ENCODE peak calls at places on chromosomes 3 and 15, in eight cellular contexts. One of them, this sample, is unnamed.

GRCh38 chr15:89167267-89168176 is 53.9 kb downstream of the RLBP1 start:
- DNase-seq in MM.1S: peak; percentile 80
- DNase-seq in hepatocyte: peak; percentile 31
- DNase-seq in colonic mucosa: no peak
- DNase-seq in GM23338: no peak
- DNase-seq in left ventricle myocardium inferior: no peak
- DNase-seq in uterus: no peak
- DNase-seq in CD4-positive, alpha-beta memory T cell: no peak
- DNase-seq in this sample: peak; percentile 47

GRCh38 chr3:143327388-143327787 is 207.8 kb downstream of the CHST2 start:
- DNase-seq in uterus: no peak
- DNase-seq in colonic mucosa: no peak
- DNase-seq in GM23338: no peak
- DNase-seq in hepatocyte: no peak
- DNase-seq in MM.1S: no peak
- DNase-seq in CD4-positive, alpha-beta memory T cell: no peak
- DNase-seq in left ventricle myocardium inferior: no peak
- DNase-seq in this sample: no peak

GRCh38 chr3:64488938-64489337 is 198.9 kb downstream of the ADAMTS9 start:
- DNase-seq in hepatocyte: no peak
- DNase-seq in GM23338: no peak
- DNase-seq in CD4-positive, alpha-beta memory T cell: no peak
- DNase-seq in MM.1S: no peak
- DNase-seq in uterus: no peak
- DNase-seq in colonic mucosa: no peak
- DNase-seq in left ventricle myocardium inferior: no peak
- DNase-seq in this sample: peak; percentile 34

GRCh38 chr3:42635111-42635510 is 18.4 kb upstream of the ZBTB47 start:
- DNase-seq in uterus: no peak
- DNase-seq in MM.1S: no peak
- DNase-seq in CD4-positive, alpha-beta memory T cell: no peak
- DNase-seq in colonic mucosa: no peak
- DNase-seq in hepatocyte: no peak
- DNase-seq in left ventricle myocardium inferior: no peak
- DNase-seq in GM23338: peak; percentile 28
- DNase-seq in this sample: no peak

GRCh38 chr3:41690766-41691563 is 270.9 kb downstream of the ULK4 start:
- DNase-seq in uterus: no peak
- DNase-seq in CD4-positive, alpha-beta memory T cell: no peak
- DNase-seq in MM.1S: no peak
- DNase-seq in GM23338: no peak
- DNase-seq in hepatocyte: peak; percentile 80
- DNase-seq in left ventricle myocardium inferior: no peak
- DNase-seq in colonic mucosa: peak; percentile 71
- DNase-seq in this sample: peak; percentile 50

GRCh38 chr3:8767667-8768363 is 1.6 kb downstream of the OXTR start:
- DNase-seq in MM.1S: no peak
- DNase-seq in hepatocyte: peak; percentile 31
- DNase-seq in CD4-positive, alpha-beta memory T cell: no peak
- DNase-seq in colonic mucosa: peak; percentile 45
- DNase-seq in uterus: no peak
- DNase-seq in GM23338: peak; percentile 84
- DNase-seq in left ventricle myocardium inferior: no peak
- DNase-seq in this sample: no peak

GRCh38 chr3:48466386-48467109 is 20.0 kb downstream of the ATRIP start:
- DNase-seq in CD4-positive, alpha-beta memory T cell: peak; percentile 24
- DNase-seq in left ventricle myocardium inferior: peak; percentile 35
- DNase-seq in MM.1S: peak; percentile 62
- DNase-seq in hepatocyte: no peak
- DNase-seq in GM23338: no peak
- DNase-seq in uterus: peak; percentile 44
- DNase-seq in colonic mucosa: no peak
- DNase-seq in this sample: peak; percentile 26

GRCh38 chr3:56940331-56940730 is 120.1 kb upstream of the SPATA12 start:
- DNase-seq in MM.1S: no peak
- DNase-seq in left ventricle myocardium inferior: no peak
- DNase-seq in CD4-positive, alpha-beta memory T cell: no peak
- DNase-seq in uterus: no peak
- DNase-seq in hepatocyte: no peak
- DNase-seq in GM23338: no peak
- DNase-seq in colonic mucosa: no peak
- DNase-seq in this sample: no peak

GRCh38 chr3:152011812-152012735 is 138.6 kb downstream of the SUCNR1 start:
- DNase-seq in colonic mucosa: no peak
- DNase-seq in uterus: no peak
- DNase-seq in hepatocyte: no peak
- DNase-seq in left ventricle myocardium inferior: no peak
- DNase-seq in GM23338: no peak
- DNase-seq in MM.1S: no peak
- DNase-seq in CD4-positive, alpha-beta memory T cell: no peak
- DNase-seq in this sample: no peak

GRCh38 chr15:44028349-44028748 is 166.7 kb downstream of the FRMD5 start:
- DNase-seq in left ventricle myocardium inferior: no peak
- DNase-seq in uterus: no peak
- DNase-seq in colonic mucosa: no peak
- DNase-seq in GM23338: no peak
- DNase-seq in MM.1S: no peak
- DNase-seq in CD4-positive, alpha-beta memory T cell: no peak
- DNase-seq in hepatocyte: no peak
- DNase-seq in this sample: peak; percentile 7

GRCh38 chr3:30181546-30181945 is 424.9 kb upstream of the TGFBR2 start:
- DNase-seq in MM.1S: no peak
- DNase-seq in CD4-positive, alpha-beta memory T cell: no peak
- DNase-seq in left ventricle myocardium inferior: no peak
- DNase-seq in colonic mucosa: no peak
- DNase-seq in hepatocyte: no peak
- DNase-seq in uterus: no peak
- DNase-seq in GM23338: no peak
- DNase-seq in this sample: no peak

GRCh38 chr3:124772081-124772831 is 42.0 kb downstream of the UMPS start:
- DNase-seq in left ventricle myocardium inferior: no peak
- DNase-seq in CD4-positive, alpha-beta memory T cell: no peak
- DNase-seq in colonic mucosa: peak; percentile 33
- DNase-seq in MM.1S: no peak
- DNase-seq in hepatocyte: peak; percentile 43
- DNase-seq in uterus: peak; percentile 46
- DNase-seq in GM23338: no peak
- DNase-seq in this sample: peak; percentile 93

GRCh38 chr3:31185004-31185357 is 290.5 kb upstream of the GADL1 start:
- DNase-seq in GM23338: no peak
- DNase-seq in uterus: no peak
- DNase-seq in CD4-positive, alpha-beta memory T cell: no peak
- DNase-seq in hepatocyte: no peak
- DNase-seq in left ventricle myocardium inferior: no peak
- DNase-seq in MM.1S: no peak
- DNase-seq in colonic mucosa: no peak
- DNase-seq in this sample: no peak

GRCh38 chr3:171362575-171362974 is 97.6 kb downstream of the TNIK start:
- DNase-seq in GM23338: no peak
- DNase-seq in MM.1S: no peak
- DNase-seq in colonic mucosa: no peak
- DNase-seq in left ventricle myocardium inferior: no peak
- DNase-seq in uterus: no peak
- DNase-seq in hepatocyte: no peak
- DNase-seq in CD4-positive, alpha-beta memory T cell: no peak
- DNase-seq in this sample: no peak
- H3K36me3 ChIP-seq in GM23338: no peaks in the 10 kb centered on the region
- H3K36me3 ChIP-seq in MM.1S: no peaks in the 10 kb centered on the region
- H3K36me3 ChIP-seq in colonic mucosa: no peaks in the 10 kb centered on the region
- H3K36me3 ChIP-seq in left ventricle myocardium inferior: no peaks in the 10 kb centered on the region
- H3K36me3 ChIP-seq in uterus: no peaks in the 10 kb centered on the region
- H3K36me3 ChIP-seq in hepatocyte: no peaks in the 10 kb centered on the region
- H3K36me3 ChIP-seq in CD4-positive, alpha-beta memory T cell: no peaks in the 10 kb centered on the region
- H3K36me3 ChIP-seq in this sample: no peaks in the 10 kb centered on the region

GRCh38 chr15:64383760-64384159 is 2.5 kb upstream of the PCLAF start:
- DNase-seq in hepatocyte: no peak
- DNase-seq in MM.1S: no peak
- DNase-seq in uterus: no peak
- DNase-seq in GM23338: no peak
- DNase-seq in colonic mucosa: no peak
- DNase-seq in left ventricle myocardium inferior: no peak
- DNase-seq in CD4-positive, alpha-beta memory T cell: no peak
- DNase-seq in this sample: no peak

GRCh38 chr15:64381000-64381751 is at the start of gene PCLAF:
- DNase-seq in colonic mucosa: peak; percentile 97
- DNase-seq in left ventricle myocardium inferior: peak; percentile 94
- DNase-seq in MM.1S: peak; percentile 97
- DNase-seq in CD4-positive, alpha-beta memory T cell: peak; percentile 85
- DNase-seq in uterus: peak; percentile 92
- DNase-seq in GM23338: peak; percentile 98
- DNase-seq in hepatocyte: peak; percentile 95
- DNase-seq in this sample: peak; percentile 99

GRCh38 chr15:64379216-64379960 is 1.9 kb downstream of the PCLAF start:
- DNase-seq in GM23338: no peak
- DNase-seq in colonic mucosa: no peak
- DNase-seq in hepatocyte: no peak
- DNase-seq in MM.1S: no peak
- DNase-seq in left ventricle myocardium inferior: no peak
- DNase-seq in CD4-positive, alpha-beta memory T cell: no peak
- DNase-seq in uterus: no peak
- DNase-seq in this sample: peak; percentile 20
- H3K4me3 ChIP-seq in GM23338: peak overlapping the region; percentile 66
- H3K4me3 ChIP-seq in colonic mucosa: no peak overlapping the region
- H3K4me3 ChIP-seq in hepatocyte: no peak overlapping the region
- H3K4me3 ChIP-seq in MM.1S: peak overlapping the region; percentile 27
- H3K4me3 ChIP-seq in left ventricle myocardium inferior: no peak overlapping the region
- H3K4me3 ChIP-seq in CD4-positive, alpha-beta memory T cell: no peak overlapping the region
- H3K4me3 ChIP-seq in uterus: no peak overlapping the region
- H3K4me3 ChIP-seq in this sample: peak overlapping the region; percentile 85

DNA sequence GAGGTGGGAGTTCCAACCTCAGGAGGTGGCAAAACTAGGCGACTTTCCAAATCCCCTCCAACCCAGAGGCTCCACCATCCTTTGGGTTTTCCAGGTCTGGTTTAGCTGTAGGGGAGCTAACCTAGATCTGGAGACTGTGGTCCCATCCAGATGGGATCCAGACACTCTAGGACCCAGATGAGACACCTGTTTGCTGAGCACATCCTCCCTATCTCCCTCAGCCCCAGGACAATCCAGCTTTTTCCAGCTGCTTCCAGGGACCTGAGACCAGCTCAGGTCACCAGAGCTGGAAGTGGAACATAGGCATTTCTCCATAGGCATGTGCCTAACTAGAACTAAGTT is 18.2 kb downstream of the CRTAP start:
- DNase-seq in hepatocyte: no peak
- DNase-seq in MM.1S: no peak
- DNase-seq in GM23338: no peak
- DNase-seq in left ventricle myocardium inferior: no peak
- DNase-seq in colonic mucosa: no peak
- DNase-seq in uterus: no peak
- DNase-seq in CD4-positive, alpha-beta memory T cell: no peak
- DNase-seq in this sample: no peak
- H3K36me3 ChIP-seq in hepatocyte: no peaks in the 10 kb centered on the region
- H3K36me3 ChIP-seq in MM.1S: peaks cover 3% of the 10 kb centered on the region
- H3K36me3 ChIP-seq in GM23338: peaks cover 21% of the 10 kb centered on the region
- H3K36me3 ChIP-seq in left ventricle myocardium inferior: peaks cover 71% of the 10 kb centered on the region
- H3K36me3 ChIP-seq in colonic mucosa: no peaks in the 10 kb centered on the region
- H3K36me3 ChIP-seq in uterus: no peaks in the 10 kb centered on the region
- H3K36me3 ChIP-seq in CD4-positive, alpha-beta memory T cell: peaks cover 25% of the 10 kb centered on the region
- H3K36me3 ChIP-seq in this sample: no peaks in the 10 kb centered on the region

GRCh38 chr3:2983987-2984724 is 126.0 kb downstream of the IL5RA start:
- DNase-seq in CD4-positive, alpha-beta memory T cell: no peak
- DNase-seq in left ventricle myocardium inferior: no peak
- DNase-seq in colonic mucosa: no peak
- DNase-seq in uterus: no peak
- DNase-seq in GM23338: no peak
- DNase-seq in hepatocyte: no peak
- DNase-seq in MM.1S: no peak
- DNase-seq in this sample: no peak

GRCh38 chr3:2976212-2976611 is 134.0 kb downstream of the IL5RA start:
- DNase-seq in CD4-positive, alpha-beta memory T cell: no peak
- DNase-seq in GM23338: no peak
- DNase-seq in colonic mucosa: no peak
- DNase-seq in MM.1S: no peak
- DNase-seq in uterus: no peak
- DNase-seq in left ventricle myocardium inferior: no peak
- DNase-seq in hepatocyte: no peak
- DNase-seq in this sample: no peak

DNA sequence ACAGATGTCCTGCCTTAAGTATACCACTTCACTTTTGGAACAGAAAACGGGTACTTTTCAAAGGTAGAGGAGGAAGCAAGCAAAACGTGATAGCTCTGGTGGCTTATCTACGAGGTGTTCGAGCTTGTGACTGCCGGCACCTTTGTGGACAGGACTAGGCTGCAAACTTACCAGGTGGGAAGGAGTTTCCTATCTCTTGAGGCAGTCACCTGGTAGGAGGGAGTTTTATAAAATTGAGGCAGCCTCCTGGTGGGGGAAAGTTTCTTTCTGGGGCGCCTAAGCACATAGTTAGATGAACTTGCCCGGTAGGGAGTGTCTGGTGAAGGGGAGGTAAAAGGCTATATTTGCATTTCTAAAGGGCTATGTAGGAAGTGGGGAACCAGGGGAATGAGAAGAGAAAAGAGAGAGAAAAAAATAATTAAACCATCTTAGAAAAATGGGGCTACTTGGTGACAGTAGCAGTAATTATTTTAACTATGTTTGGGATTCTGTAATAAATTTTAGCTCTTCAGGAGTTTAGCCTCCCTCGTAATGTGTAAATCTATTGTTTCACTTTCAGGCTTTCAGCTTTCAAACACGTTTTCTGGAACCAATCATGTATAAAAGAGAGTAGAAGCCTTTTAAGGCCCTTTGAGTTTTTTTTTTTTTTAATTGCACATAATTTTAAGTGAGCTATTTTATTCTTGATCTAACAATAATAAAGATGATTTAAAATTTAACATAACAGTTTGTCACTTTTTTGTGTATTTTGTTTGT is 131.0 kb downstream of the IL5RA start:
- DNase-seq in hepatocyte: no peak
- DNase-seq in colonic mucosa: no peak
- DNase-seq in left ventricle myocardium inferior: no peak
- DNase-seq in CD4-positive, alpha-beta memory T cell: no peak
- DNase-seq in GM23338: peak; percentile 69
- DNase-seq in uterus: no peak
- DNase-seq in MM.1S: peak; percentile 28
- DNase-seq in this sample: no peak
- H3K4me3 ChIP-seq in hepatocyte: no peak overlapping the region
- H3K4me3 ChIP-seq in colonic mucosa: no peak overlapping the region
- H3K4me3 ChIP-seq in left ventricle myocardium inferior: no peak overlapping the region
- H3K4me3 ChIP-seq in CD4-positive, alpha-beta memory T cell: no peak overlapping the region
- H3K4me3 ChIP-seq in GM23338: peak overlapping the region; percentile 22
- H3K4me3 ChIP-seq in uterus: no peak overlapping the region
- H3K4me3 ChIP-seq in MM.1S: no peak overlapping the region
- H3K4me3 ChIP-seq in this sample: no peak overlapping the region

DNA sequence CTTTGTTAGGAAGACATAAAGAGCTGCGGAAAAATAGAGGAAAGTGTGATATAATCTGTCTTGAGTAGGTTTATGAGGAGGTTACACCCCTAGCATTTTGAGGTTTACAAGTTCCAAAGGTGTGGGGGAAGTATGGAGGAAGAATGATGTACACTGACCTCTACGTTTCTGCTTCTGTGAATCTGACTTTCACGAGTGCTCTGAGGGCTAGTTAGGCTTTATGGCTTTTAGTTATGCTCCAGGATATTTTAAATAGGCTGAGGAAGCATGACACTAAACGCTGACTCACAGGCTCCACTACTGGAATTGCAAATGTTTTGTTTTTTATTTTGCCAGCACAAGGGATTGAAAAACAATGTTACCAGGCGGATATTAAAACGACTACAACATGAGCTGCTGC is 46.4 kb upstream of the UTS2B start:
- DNase-seq in CD4-positive, alpha-beta memory T cell: no peak
- DNase-seq in MM.1S: no peak
- DNase-seq in uterus: no peak
- DNase-seq in GM23338: no peak
- DNase-seq in hepatocyte: peak; percentile 16
- DNase-seq in colonic mucosa: peak; percentile 23
- DNase-seq in left ventricle myocardium inferior: no peak
- DNase-seq in this sample: no peak
- H3K36me3 ChIP-seq in CD4-positive, alpha-beta memory T cell: no peaks in the 10 kb centered on the region
- H3K36me3 ChIP-seq in MM.1S: no peaks in the 10 kb centered on the region
- H3K36me3 ChIP-seq in uterus: no peaks in the 10 kb centered on the region
- H3K36me3 ChIP-seq in GM23338: no peaks in the 10 kb centered on the region
- H3K36me3 ChIP-seq in hepatocyte: no peaks in the 10 kb centered on the region
- H3K36me3 ChIP-seq in colonic mucosa: no peaks in the 10 kb centered on the region
- H3K36me3 ChIP-seq in left ventricle myocardium inferior: peaks cover 35% of the 10 kb centered on the region
- H3K36me3 ChIP-seq in this sample: peaks cover 6% of the 10 kb centered on the region